ENCODE peak calls at places on chromosomes 11 and 22, in five cellular contexts. V is GM12878, M is H1, O is HepG2, G is HCT116. B is an unnamed sample.

GRCh38 chr22:38205261-38206128 is 3.7 kb downstream of the MAFF start:
- DNase-seq in V (no peak), M (no peak), O (no peak), G (no peak), B (no peak)

GRCh38 chr11:106920899-106921504 is 97.3 kb downstream of the GUCY1A2 start:
- DNase-seq in V (no peak), M (no peak), O (no peak), G (no peak), B (no peak)

GRCh38 chr11:114366331-114367243 is 33.7 kb downstream of the C11orf71 start:
- DNase-seq in V (no peak), M (no peak), O (no peak), G (no peak), B (no peak)

GRCh38 chr22:21762712-21763581 is 27.4 kb upstream of the YPEL1 start:
- DNase-seq in V (no peak), M (no peak), O (no peak), G (no peak), B (no peak)

GRCh38 chr22:37176464-37177061 is 11.5 kb downstream of the C1QTNF6 start:
- DNase-seq in V (no peak), M (no peak), O (no peak), G (no peak), B (no peak)

GRCh38 chr11:66986178-66986545 is 11.1 kb downstream of the C11orf86 start:
- DNase-seq in V (no peak), M (no peak), O (no peak), G (no peak), B (no peak)

GRCh38 chr11:61585115-61585514 is 4.2 kb upstream of the SYT7 start:
- DNase-seq in V (no peak), M (no peak), O (no peak), G (no peak), B (no peak)

GRCh38 chr22:37056246-37056645 is 4.7 kb downstream of the KCTD17 start:
- DNase-seq in V (no peak), M (no peak), O (no peak), G (no peak), B (no peak)

GRCh38 chr11:75151346-75152047 is 590 bp downstream of the SLCO2B1 start:
- DNase-seq in V (no peak), M (no peak), O (no peak), G (no peak), B (no peak)

GRCh38 chr22:38338772-38339379 is 21.6 kb upstream of the CSNK1E start:
- DNase-seq in V (no peak), M (no peak), O (no peak), G (no peak), B (no peak)

GRCh38 chr11:613369-613968 is 2.3 kb downstream of the IRF7 start:
- DNase-seq in V (no peak), M (peak; percentile 64), O (no peak), G (peak; percentile 59), B (peak; percentile 89)

GRCh38 chr11:131914299-131914902 is 544.0 kb downstream of the NTM start:
- DNase-seq in V (no peak), M (no peak), O (no peak), G (no peak), B (no peak)

GRCh38 chr11:19380375-19380774 is 139.6 kb upstream of the E2F8 start:
- DNase-seq in V (no peak), M (no peak), O (no peak), G (peak; percentile 29), B (no peak)

DNA sequence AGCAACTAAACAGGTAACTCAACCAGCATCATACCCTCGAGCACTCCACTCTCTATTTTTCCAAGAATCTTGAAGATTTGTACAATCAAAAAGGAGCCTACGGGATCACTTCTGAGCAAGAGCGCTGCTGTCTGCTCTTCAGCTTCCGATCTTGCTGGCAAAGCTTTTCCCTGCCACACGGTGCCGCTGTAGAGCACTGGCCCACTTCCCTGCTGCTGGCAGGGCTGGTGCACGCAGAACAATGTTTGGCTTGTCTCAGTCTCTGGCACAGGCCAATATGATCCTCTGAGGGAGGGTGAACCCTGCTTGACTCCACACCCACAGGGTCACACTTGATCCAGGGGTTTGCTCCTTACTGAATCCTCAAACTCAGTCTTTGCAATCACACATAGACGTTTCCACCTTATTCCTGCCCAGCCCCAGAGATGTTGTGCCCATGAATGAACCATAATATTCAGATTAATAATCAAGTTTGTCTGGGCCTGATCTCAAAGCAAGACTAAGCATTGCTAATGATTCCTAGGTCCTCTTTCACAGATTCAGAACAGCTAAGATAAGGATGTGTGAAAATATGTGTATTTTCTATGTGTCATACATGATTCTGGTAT is 536.6 kb downstream of the SOX6 start:
- DNase-seq in V (no peak), M (peak; percentile 25), O (peak; percentile 46), G (peak; percentile 29), B (peak; percentile 59)
- TF ChIP-seq ZNF274 in V (no peak), M (no peak), O (no peak), G (no peak), B (no peak)

DNA sequence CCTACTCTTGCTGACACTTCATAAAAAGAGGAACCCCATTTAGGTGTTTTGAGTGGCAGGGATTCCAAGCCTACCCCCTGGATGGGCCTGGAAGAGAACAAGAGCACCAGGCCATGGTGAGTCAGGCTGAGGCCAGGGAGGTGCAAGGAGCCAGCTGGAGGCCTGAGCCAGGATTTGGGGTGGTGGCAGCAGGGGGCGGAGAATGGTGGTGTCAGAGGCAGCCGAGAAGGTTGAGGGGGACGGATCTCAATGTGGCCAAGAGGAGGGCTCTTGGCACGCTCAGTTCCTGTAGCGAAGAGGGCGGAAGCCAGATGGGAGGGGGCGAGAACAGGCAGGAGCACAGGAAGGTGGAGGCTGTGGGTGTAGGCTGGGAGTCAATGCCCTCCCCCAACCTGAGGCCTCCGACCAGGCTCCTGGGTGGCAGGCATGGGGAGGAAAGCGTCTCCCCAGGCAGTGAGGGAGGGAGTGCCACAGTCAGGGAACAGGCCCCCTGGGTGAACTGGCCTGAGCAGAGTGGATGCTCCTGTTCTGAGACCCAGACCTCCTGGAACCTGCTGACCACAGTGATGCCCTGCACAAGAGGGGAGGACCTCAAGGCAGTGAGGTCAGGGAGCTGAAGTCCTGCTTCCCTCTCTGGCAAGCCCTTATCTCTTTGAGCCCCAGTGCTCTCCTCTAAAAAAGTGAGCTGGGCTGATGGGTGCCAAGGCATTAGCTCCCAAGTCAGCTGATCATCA is 13.9 kb downstream of the RTN4RL2 start:
- DNase-seq in V (peak; percentile 53), M (no peak), O (no peak), G (no peak), B (peak; percentile 37)
- TF ChIP-seq ZNF274 in V (no peak), M (no peak), O (no peak), G (no peak), B (no peak)

GRCh38 chr11:94486068-94486467 is 7.6 kb downstream of the MRE11 start:
- DNase-seq in V (no peak), M (no peak), O (no peak), G (no peak), B (no peak)
- TF ChIP-seq ZNF274 in V (no peak), M (no peak), O (no peak), G (no peak), B (no peak)

DNA sequence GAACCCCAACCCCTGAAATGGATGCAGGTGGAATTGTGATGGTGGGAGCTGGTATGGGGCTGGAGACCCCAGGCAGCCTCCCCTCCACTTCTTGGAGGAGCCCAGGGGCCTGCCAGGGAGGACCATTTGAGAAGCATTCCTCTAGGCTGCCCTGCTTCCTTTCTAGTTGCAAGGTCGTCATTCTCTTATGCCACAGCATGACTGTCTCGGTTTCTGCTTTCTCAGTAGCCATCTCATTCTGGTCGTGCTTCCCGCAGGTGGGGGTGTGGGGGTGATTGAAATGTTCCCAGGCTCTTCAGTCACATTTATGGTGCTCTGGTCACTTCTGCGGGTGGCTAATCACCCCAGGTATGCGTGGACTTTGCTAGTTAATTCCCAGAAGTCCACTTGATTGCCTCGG is 223.7 kb upstream of the TBCEL start:
- DNase-seq in V (no peak), M (no peak), O (no peak), G (no peak), B (no peak)
- TF ChIP-seq ZNF274 in V (no peak), M (no peak), O (no peak), G (no peak), B (no peak)

DNA sequence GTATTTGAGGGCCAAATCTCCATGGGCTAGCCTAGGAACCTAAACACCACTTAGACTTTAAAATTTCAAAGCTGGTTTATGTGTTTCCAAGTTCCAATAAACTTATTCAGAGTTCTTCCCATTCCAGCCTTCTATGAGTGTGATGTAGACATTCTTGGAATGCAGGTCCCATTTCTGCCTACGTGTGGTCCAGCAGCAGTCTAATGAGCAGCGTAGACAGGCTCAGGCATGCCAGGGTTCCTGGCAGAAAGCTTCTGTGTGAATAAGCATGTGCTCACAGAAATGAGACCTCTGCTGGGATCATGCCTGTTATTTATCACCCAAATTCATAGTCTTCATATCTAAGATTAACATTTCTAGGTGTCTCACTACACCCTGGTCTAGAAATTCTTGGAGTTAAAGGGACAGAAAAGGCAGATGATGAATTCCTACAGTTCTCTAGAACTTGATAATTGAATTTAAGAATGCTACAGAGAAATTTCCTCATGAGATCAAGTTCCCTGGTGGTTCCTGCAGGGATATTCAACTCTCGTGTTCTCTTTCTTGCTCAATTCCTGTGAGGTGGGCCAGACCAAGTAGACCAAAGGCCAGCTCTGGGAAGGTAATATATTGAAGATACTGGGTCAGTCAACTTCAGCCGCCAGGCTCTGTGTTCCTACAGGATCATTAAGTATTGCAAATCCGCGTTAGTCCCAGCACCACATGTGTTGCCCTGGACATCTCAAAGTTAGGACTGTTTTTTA is 17.6 kb downstream of the RNF185 start:
- DNase-seq in V (no peak), M (no peak), O (no peak), G (no peak), B (no peak)
- TF ChIP-seq ZNF274 in V (no peak), M (no peak), O (no peak), G (no peak), B (no peak)

DNA sequence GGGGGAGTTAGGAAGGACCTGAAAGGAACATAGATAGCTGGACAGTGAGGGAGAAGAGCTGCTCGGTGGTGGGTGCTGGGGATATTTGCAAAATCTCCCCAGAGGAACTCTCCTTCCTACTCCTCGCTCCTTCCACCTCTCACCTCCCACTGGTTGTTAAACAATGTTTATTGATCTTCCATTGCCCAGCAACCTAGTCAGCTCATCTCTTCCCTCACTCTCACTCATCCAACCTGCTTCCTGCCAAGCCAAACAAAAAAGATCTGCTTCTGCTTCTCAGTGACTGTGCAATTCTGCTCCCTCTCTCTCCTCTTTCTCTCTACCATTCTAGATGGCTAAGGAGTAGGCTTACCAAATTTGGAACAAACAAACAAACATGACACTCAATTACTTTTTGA is 115.0 kb downstream of the SLC1A2 start:
- DNase-seq in V (no peak), M (no peak), O (peak; percentile 25), G (no peak), B (no peak)
- TF ChIP-seq ZNF274 in V (no peak), M (no peak), O (no peak), G (no peak), B (no peak)

DNA sequence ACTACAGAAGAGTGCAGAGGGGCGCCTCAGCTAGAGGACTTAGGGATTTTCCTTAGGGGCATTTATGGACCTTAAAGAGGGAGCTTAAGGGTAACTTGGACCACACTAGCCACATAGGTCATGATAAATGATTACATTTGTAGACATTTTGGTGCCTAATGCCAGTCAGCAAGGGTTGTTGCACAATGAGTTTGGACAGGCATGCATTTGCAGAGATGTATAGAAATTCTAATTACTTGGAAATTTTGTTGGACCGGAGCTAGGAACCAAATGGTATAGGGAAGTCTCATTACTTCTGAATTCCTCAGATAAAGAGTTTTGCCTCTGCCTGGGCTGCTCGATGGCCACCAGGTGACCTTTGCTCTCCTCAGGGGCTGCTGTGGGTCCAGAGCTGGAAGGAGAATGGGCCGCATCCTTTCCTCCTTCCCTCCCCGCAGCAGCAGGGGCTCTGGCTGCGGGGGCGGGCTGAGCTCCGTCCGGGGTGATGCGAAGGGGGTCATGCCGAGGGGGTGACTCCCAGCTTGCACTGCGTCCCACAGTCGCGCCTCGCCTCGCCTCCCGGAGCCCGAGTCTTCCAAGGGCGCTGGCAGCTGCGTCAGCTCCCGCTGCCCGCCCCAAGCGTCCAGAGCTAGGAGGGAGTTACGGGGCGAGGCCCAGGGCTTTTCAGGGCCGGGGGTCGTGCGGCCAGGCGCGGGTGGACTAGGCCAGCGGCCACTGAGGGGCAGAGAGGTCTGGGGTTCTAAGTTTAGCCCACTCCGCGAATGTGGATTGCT is 20.2 kb upstream of the MALAT1 start:
- DNase-seq in V (no peak), M (no peak), O (no peak), G (no peak), B (peak; percentile 86)
- TF ChIP-seq ZNF274 in V (no peak), M (no peak), O (no peak), G (no peak), B (no peak)

B was measured in K562.